ENCODE peak calls at places on chromosomes 7 and 10, in four cellular contexts. A is K562, D is WTC11, P is HepG2. W is an unnamed sample.

GRCh38 chr10:125014086-125014830 is 72.3 kb downstream of the ZRANB1 start:
- DNase-seq in A (no peak), D (no peak), P (no peak), W (no peak)

GRCh38 chr7:330554-331230 is 40.7 kb downstream of the FOXL3 start:
- DNase-seq in A (no peak), D (no peak), P (no peak), W (no peak)

GRCh38 chr10:74593470-74593869 is 232.9 kb upstream of the KAT6B start:
- DNase-seq in P (no peak), D (no peak), A (no peak), W (no peak)

GRCh38 chr10:93584445-93584844 is 16.6 kb downstream of the RBP4 start:
- DNase-seq in A (no peak), D (no peak), P (no peak), W (no peak)

GRCh38 chr10:17787087-17787942 is 21.8 kb upstream of the MRC1 start:
- DNase-seq in A (no peak), P (no peak), D (no peak), W (no peak)

GRCh38 chr10:91778485-91778884 is 19.7 kb upstream of the TNKS2 start:
- DNase-seq in A (no peak), P (no peak), D (no peak), W (no peak)

GRCh38 chr7:108253275-108254044 is 123.3 kb upstream of the LAMB4 start:
- DNase-seq in P (no peak), A (no peak), D (no peak), W (no peak)

GRCh38 chr10:17742918-17743317 is 9.1 kb upstream of the TMEM236 start:
- DNase-seq in P (peak), D (peak), A (peak), W (peak)

GRCh38 chr10:119331031-119331430 is 123.7 kb downstream of the GRK5 start:
- DNase-seq in A (no peak), D (no peak), P (no peak), W (no peak)

GRCh38 chr10:97731346-97732051 is 5.4 kb upstream of the ZFYVE27 start:
- DNase-seq in P (peak), A (peak), D (peak), W (peak)

GRCh38 chr7:32518534-32519140 is 23.3 kb downstream of the AVL9 start:
- DNase-seq in D (no peak), A (no peak), P (peak), W (no peak)

GRCh38 chr10:29617880-29618340 is 16.9 kb downstream of the SVIL start:
- DNase-seq in A (no peak), D (no peak), P (no peak), W (no peak)

GRCh38 chr7:30523466-30523865 is 18.8 kb upstream of the GGCT start:
- DNase-seq in P (no peak), A (no peak), D (no peak), W (no peak)

GRCh38 chr10:19952611-19953010 is 136.4 kb downstream of the PLXDC2 start:
- DNase-seq in D (no peak), A (no peak), P (no peak), W (no peak)

GRCh38 chr10:132350946-132351345 is 19.0 kb downstream of the LRRC27 start:
- DNase-seq in P (no peak), A (no peak), D (no peak), W (no peak)

GRCh38 chr7:5692112-5692844 is 89.2 kb downstream of the RNF216 start:
- DNase-seq in A (no peak), P (peak), D (no peak), W (no peak)

GRCh38 chr10:70367195-70367796 is 15.1 kb downstream of the LRRC20 start:
- DNase-seq in A (no peak), D (no peak), P (no peak), W (no peak)

GRCh38 chr7:83338277-83338950 is 175.7 kb upstream of the PCLO start:
- DNase-seq in P (no peak), D (no peak), A (no peak), W (no peak)

GRCh38 chr7:101681170-101682007 is 52.3 kb upstream of the MYL10 start:
- DNase-seq in P (no peak), D (no peak), A (no peak), W (no peak)

GRCh38 chr7:78463039-78463438 is 664.5 kb downstream of the PHTF2 start:
- DNase-seq in P (no peak), D (no peak), A (no peak), W (no peak)

GRCh38 chr7:27992092-27992491 is 188.5 kb downstream of the JAZF1 start:
- DNase-seq in D (no peak), P (no peak), A (no peak), W (no peak)
- TF ChIP-seq SP1 in D (no peak), P (no peak), A (no peak), W (no peak)

DNA sequence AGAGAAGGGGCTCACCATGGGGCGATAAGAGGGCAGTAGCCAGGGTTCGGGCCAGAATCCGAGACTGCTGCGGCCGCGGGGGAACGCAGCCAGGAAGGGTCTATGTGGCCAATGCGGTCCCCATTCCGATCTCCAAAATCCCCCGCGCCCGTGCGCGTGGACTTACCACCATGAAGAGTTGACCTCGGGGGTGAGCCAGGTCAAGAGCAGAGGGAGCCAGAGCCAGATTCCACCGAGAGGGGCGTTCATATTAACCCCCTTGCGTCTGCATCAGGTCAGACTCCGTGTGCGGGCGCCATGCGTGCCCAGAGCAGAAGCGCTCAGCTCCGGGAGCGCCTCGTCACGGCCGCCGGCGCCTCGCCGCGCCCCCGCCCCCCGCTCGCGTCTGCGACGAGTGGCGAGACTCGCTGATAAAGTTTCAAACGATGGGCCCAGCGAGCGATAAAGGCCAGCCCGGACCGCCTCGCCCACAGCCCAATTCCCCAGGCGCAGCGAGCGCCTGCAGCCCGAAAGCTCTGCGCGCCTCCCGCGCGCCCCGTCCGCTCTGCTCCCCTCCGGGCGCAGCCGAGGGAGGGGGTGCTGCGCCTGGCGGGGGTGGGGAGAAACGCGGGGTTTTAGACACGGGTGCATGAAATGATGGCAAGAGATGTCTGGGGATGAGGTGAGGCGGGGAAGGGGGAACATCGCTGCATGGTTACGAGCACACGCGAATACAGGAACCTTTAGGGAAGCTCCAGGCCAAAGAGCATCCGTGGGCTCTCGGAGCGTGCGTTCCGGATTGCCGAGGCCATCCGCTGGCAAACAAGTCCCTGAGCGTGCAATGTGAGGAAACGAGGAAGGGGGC is at the start of gene WNT2:
- DNase-seq in D (peak), A (no peak), P (no peak), W (peak)
- TF ChIP-seq ELF4 in D (no peak), A (no peak), P (no peak), W (no peak)

DNA sequence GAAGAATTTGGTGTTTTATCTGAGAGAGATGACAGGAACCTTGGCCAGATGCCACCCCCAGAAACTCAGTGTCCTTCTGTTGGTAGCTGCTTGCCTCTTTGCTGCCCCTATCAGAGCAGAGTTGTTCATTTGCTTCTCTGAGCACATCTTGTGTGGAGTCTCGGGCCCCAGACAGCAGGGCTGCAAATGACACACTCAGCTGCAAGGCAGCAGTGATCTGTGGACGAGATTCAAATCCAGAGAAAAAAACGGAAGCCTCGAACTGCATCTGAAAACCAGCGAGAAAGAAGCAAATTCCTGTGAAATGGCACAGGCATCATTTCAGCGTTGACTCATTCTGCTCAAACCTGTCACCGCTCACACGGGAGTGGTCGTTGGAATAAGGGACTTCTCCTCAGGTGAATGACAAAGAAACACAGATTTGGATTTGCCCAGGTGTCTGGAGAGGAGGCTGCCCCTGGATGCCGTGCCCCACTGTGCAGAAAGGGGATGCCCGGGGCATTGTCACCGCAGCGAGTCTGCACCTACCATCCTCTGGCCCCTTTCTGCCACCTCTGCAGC is 144.7 kb downstream of the PFKFB3 start:
- DNase-seq in D (no peak), A (no peak), P (no peak), W (no peak)
- TF ChIP-seq SP1 in D (no peak), A (no peak), P (no peak), W (no peak)

GRCh38 chr10:116747325-116747724 is 5.0 kb upstream of the HSPA12A start:
- DNase-seq in D (no peak), A (no peak), P (no peak), W (no peak)

GRCh38 chr10:116744163-116744788 is 1.9 kb upstream of the HSPA12A start:
- DNase-seq in A (no peak), P (no peak), D (no peak), W (no peak)

GRCh38 chr10:116744849-116745248 is 2.5 kb upstream of the HSPA12A start:
- DNase-seq in D (no peak), A (no peak), P (no peak), W (no peak)

GRCh38 chr10:116748471-116748870 is 6.1 kb upstream of the HSPA12A start:
- DNase-seq in A (no peak), D (no peak), P (no peak), W (no peak)

GRCh38 chr10:116748041-116748440 is 5.7 kb upstream of the HSPA12A start:
- DNase-seq in A (no peak), D (no peak), P (peak), W (no peak)
- TF ChIP-seq ELF4 in A (no peak), D (no peak), P (no peak), W (no peak)